ENCODE peak calls at places on chromosome 2, in eight cellular contexts. V, H, D, M, X, U, B and N are unnamed samples.

GRCh38 chr2:29262681-29263260 is 147.6 kb downstream of the CLIP4 start:
- DNase-seq in D (no peak), H (peak), V (peak), U (no peak), X (peak), B (peak), M (peak), N (no peak)

GRCh38 chr2:174607989-174608865 is 10.6 kb upstream of the WIPF1 start:
- DNase-seq in B (no peak), H (no peak), U (peak), V (no peak), X (no peak), M (no peak), D (no peak), N (no peak)

GRCh38 chr2:220572385-220572784 is 945.0 kb downstream of the SLC4A3 start:
- DNase-seq in D (no peak), H (no peak), V (no peak), M (no peak), B (no peak), X (peak), U (no peak), N (no peak)

GRCh38 chr2:239991689-239992314 is 33.3 kb downstream of the NDUFA10 start:
- DNase-seq in X (peak), D (no peak), M (peak), B (peak), U (no peak), H (peak), V (no peak), N (no peak)

GRCh38 chr2:133561045-133561852 is 7.0 kb downstream of the NCKAP5 start:
- DNase-seq in U (no peak), B (peak), D (no peak), M (peak), H (peak), V (no peak), X (peak), N (no peak)

GRCh38 chr2:117128471-117128870 is 686.0 kb upstream of the DDX18 start:
- DNase-seq in D (no peak), B (peak), U (no peak), H (no peak), V (no peak), X (peak), M (no peak), N (no peak)

GRCh38 chr2:205627085-205627484 is 55.2 kb upstream of the NRP2 start:
- DNase-seq in D (no peak), U (no peak), B (no peak), H (no peak), M (no peak), V (no peak), X (no peak), N (no peak)

GRCh38 chr2:65416945-65417344 is 15.5 kb downstream of the SPRED2 start:
- DNase-seq in M (no peak), U (no peak), B (peak), V (no peak), X (no peak), H (no peak), D (no peak), N (peak)

GRCh38 chr2:220296174-220296573 is 668.7 kb downstream of the SLC4A3 start:
- DNase-seq in M (peak), D (no peak), X (peak), H (peak), B (no peak), U (no peak), V (no peak), N (no peak)

GRCh38 chr2:106304612-106305184 is 110.6 kb upstream of the UXS1 start:
- DNase-seq in X (no peak), D (no peak), H (no peak), B (peak), M (no peak), U (no peak), V (no peak), N (no peak)

GRCh38 chr2:109348645-109349554 is 219.9 kb downstream of the SH3RF3 start:
- DNase-seq in B (no peak), H (no peak), X (no peak), U (no peak), D (no peak), M (no peak), V (no peak), N (peak)

GRCh38 chr2:88896971-88897370 is 205.5 kb downstream of the RPIA start:
- DNase-seq in H (no peak), U (no peak), V (no peak), B (no peak), D (no peak), M (no peak), X (no peak), N (no peak)

GRCh38 chr2:43445781-43446180 is 150.1 kb downstream of the THADA start:
- DNase-seq in D (no peak), X (no peak), V (no peak), B (no peak), M (no peak), U (no peak), H (no peak), N (no peak)

GRCh38 chr2:197538412-197538811 is 22.5 kb downstream of the MOB4 start:
- DNase-seq in M (no peak), B (no peak), D (no peak), X (peak), V (no peak), U (no peak), H (peak), N (no peak)

GRCh38 chr2:10282621-10283105 is 20.0 kb upstream of the HPCAL1 start:
- DNase-seq in B (no peak), D (no peak), H (no peak), U (peak), M (no peak), V (no peak), X (no peak), N (no peak)

GRCh38 chr2:44051948-44052347 is 56.2 kb upstream of the LRPPRC start:
- DNase-seq in D (no peak), U (no peak), X (no peak), M (peak), V (no peak), H (no peak), B (no peak), N (no peak)

GRCh38 chr2:171347158-171347557 is 86.6 kb downstream of the METTL8 start:
- DNase-seq in M (no peak), X (peak), U (no peak), H (no peak), D (no peak), V (no peak), B (no peak), N (no peak)

GRCh38 chr2:111667542-111668273 is 216.3 kb downstream of the ANAPC1 start:
- DNase-seq in V (no peak), M (peak), U (no peak), X (peak), B (no peak), D (no peak), H (peak), N (no peak)

GRCh38 chr2:136008205-136008865 is 22.9 kb upstream of the DARS1 start:
- DNase-seq in X (no peak), M (no peak), U (peak), H (no peak), V (peak), D (no peak), B (no peak), N (peak)

GRCh38 chr2:80102026-80102425 is 202.5 kb downstream of the LRRTM1 start:
- DNase-seq in X (peak), H (no peak), V (no peak), D (no peak), B (no peak), M (no peak), U (no peak), N (no peak)